ENCODE peak calls at places on chromosomes 7 and 10, in four cellular contexts. One of them, this sample, is unnamed.

GRCh38 chr10:128062837-128063563 is 63.2 kb downstream of the MKI67 start:
- DNase-seq in activated T-cell treated with anti-CD3 and anti-CD28 coated beads, Interleukin-2, amount 50 U/mL, for 4 hours: peak
- DNase-seq in stimulated activated CD4-positive, alpha-beta T cell treated with anti-CD3 and anti-CD28 coated beads, Interleukin-2, amount 100 ng/mL, for 24 hours: peak
- DNase-seq in GF-D8: peak
- DNase-seq in this sample: no peak

GRCh38 chr7:147245274-147245673 is 1128.7 kb downstream of the CNTNAP2 start:
- DNase-seq in activated T-cell treated with anti-CD3 and anti-CD28 coated beads, Interleukin-2, amount 50 U/mL, for 4 hours: no peak
- DNase-seq in stimulated activated CD4-positive, alpha-beta T cell treated with anti-CD3 and anti-CD28 coated beads, Interleukin-2, amount 100 ng/mL, for 24 hours: no peak
- DNase-seq in GF-D8: no peak
- DNase-seq in this sample: no peak

GRCh38 chr7:16933296-16934248 is 51.8 kb upstream of the AGR3 start:
- DNase-seq in activated T-cell treated with anti-CD3 and anti-CD28 coated beads, Interleukin-2, amount 50 U/mL, for 4 hours: no peak
- DNase-seq in stimulated activated CD4-positive, alpha-beta T cell treated with anti-CD3 and anti-CD28 coated beads, Interleukin-2, amount 100 ng/mL, for 24 hours: no peak
- DNase-seq in GF-D8: peak
- DNase-seq in this sample: no peak

GRCh38 chr10:58412502-58412961 is 27.3 kb downstream of the TFAM start:
- DNase-seq in activated T-cell treated with anti-CD3 and anti-CD28 coated beads, Interleukin-2, amount 50 U/mL, for 4 hours: no peak
- DNase-seq in stimulated activated CD4-positive, alpha-beta T cell treated with anti-CD3 and anti-CD28 coated beads, Interleukin-2, amount 100 ng/mL, for 24 hours: no peak
- DNase-seq in GF-D8: no peak
- DNase-seq in this sample: no peak

GRCh38 chr7:29434405-29434804 is 129.2 kb upstream of the PRR15 start:
- DNase-seq in activated T-cell treated with anti-CD3 and anti-CD28 coated beads, Interleukin-2, amount 50 U/mL, for 4 hours: no peak
- DNase-seq in stimulated activated CD4-positive, alpha-beta T cell treated with anti-CD3 and anti-CD28 coated beads, Interleukin-2, amount 100 ng/mL, for 24 hours: no peak
- DNase-seq in GF-D8: no peak
- DNase-seq in this sample: no peak

GRCh38 chr10:51169111-51169510 is 94.8 kb downstream of the PRKG1 start:
- DNase-seq in activated T-cell treated with anti-CD3 and anti-CD28 coated beads, Interleukin-2, amount 50 U/mL, for 4 hours: no peak
- DNase-seq in stimulated activated CD4-positive, alpha-beta T cell treated with anti-CD3 and anti-CD28 coated beads, Interleukin-2, amount 100 ng/mL, for 24 hours: no peak
- DNase-seq in GF-D8: no peak
- DNase-seq in this sample: no peak

GRCh38 chr7:156950381-156950858 is 908 bp downstream of the NOM1 start:
- DNase-seq in activated T-cell treated with anti-CD3 and anti-CD28 coated beads, Interleukin-2, amount 50 U/mL, for 4 hours: no peak
- DNase-seq in stimulated activated CD4-positive, alpha-beta T cell treated with anti-CD3 and anti-CD28 coated beads, Interleukin-2, amount 100 ng/mL, for 24 hours: no peak
- DNase-seq in GF-D8: no peak
- DNase-seq in this sample: no peak

GRCh38 chr10:100537475-100537874 is 1.7 kb downstream of the HIF1AN start:
- DNase-seq in activated T-cell treated with anti-CD3 and anti-CD28 coated beads, Interleukin-2, amount 50 U/mL, for 4 hours: no peak
- DNase-seq in stimulated activated CD4-positive, alpha-beta T cell treated with anti-CD3 and anti-CD28 coated beads, Interleukin-2, amount 100 ng/mL, for 24 hours: no peak
- DNase-seq in GF-D8: no peak
- DNase-seq in this sample: no peak

GRCh38 chr10:114646426-114646825 is 11.6 kb downstream of the ABLIM1 start:
- DNase-seq in activated T-cell treated with anti-CD3 and anti-CD28 coated beads, Interleukin-2, amount 50 U/mL, for 4 hours: no peak
- DNase-seq in stimulated activated CD4-positive, alpha-beta T cell treated with anti-CD3 and anti-CD28 coated beads, Interleukin-2, amount 100 ng/mL, for 24 hours: no peak
- DNase-seq in GF-D8: no peak
- DNase-seq in this sample: no peak

This sample was measured in NCI-H1436.